ENCODE peak calls at places on chromosomes 2 and 18, in five cellular contexts. One of them, this sample, is unnamed.

GRCh38 chr2:12684471-12684936 is 32.2 kb upstream of the TRIB2 start:
- DNase-seq in transverse colon: no peak
- DNase-seq in right lobe of liver: no peak
- DNase-seq in CD8-positive, alpha-beta T cell: no peak
- DNase-seq in psoas muscle: no peak
- DNase-seq in this sample: no peak

GRCh38 chr2:34652636-34653035 is 1053.5 kb upstream of the FAM98A start:
- DNase-seq in transverse colon: no peak
- DNase-seq in right lobe of liver: no peak
- DNase-seq in CD8-positive, alpha-beta T cell: no peak
- DNase-seq in psoas muscle: no peak
- DNase-seq in this sample: no peak

GRCh38 chr2:36318547-36318946 is 37.0 kb upstream of the CRIM1 start:
- DNase-seq in transverse colon: no peak
- DNase-seq in right lobe of liver: no peak
- DNase-seq in CD8-positive, alpha-beta T cell: no peak
- DNase-seq in psoas muscle: no peak
- DNase-seq in this sample: no peak

GRCh38 chr2:197847666-197848401 is 43.4 kb downstream of the PLCL1 start:
- DNase-seq in transverse colon: no peak
- DNase-seq in right lobe of liver: no peak
- DNase-seq in CD8-positive, alpha-beta T cell: no peak
- DNase-seq in psoas muscle: no peak
- DNase-seq in this sample: no peak

GRCh38 chr18:59631583-59632181 is 65.5 kb downstream of the CCBE1 start:
- DNase-seq in transverse colon: no peak
- DNase-seq in right lobe of liver: no peak
- DNase-seq in CD8-positive, alpha-beta T cell: no peak
- DNase-seq in psoas muscle: no peak
- DNase-seq in this sample: no peak

GRCh38 chr2:196249860-196250259 is 78.5 kb upstream of the STK17B start:
- DNase-seq in transverse colon: peak; percentile 19
- DNase-seq in right lobe of liver: no peak
- DNase-seq in CD8-positive, alpha-beta T cell: no peak
- DNase-seq in psoas muscle: no peak
- DNase-seq in this sample: peak; percentile 33

GRCh38 chr2:218028189-218028495 is 25.3 kb upstream of the TNS1 start:
- DNase-seq in transverse colon: no peak
- DNase-seq in right lobe of liver: no peak
- DNase-seq in CD8-positive, alpha-beta T cell: no peak
- DNase-seq in psoas muscle: no peak
- DNase-seq in this sample: no peak

GRCh38 chr2:205590759-205591158 is 91.5 kb upstream of the NRP2 start:
- DNase-seq in transverse colon: no peak
- DNase-seq in right lobe of liver: no peak
- DNase-seq in CD8-positive, alpha-beta T cell: no peak
- DNase-seq in psoas muscle: no peak
- DNase-seq in this sample: no peak

GRCh38 chr2:191831410-191831994 is 15.4 kb downstream of the CAVIN2 start:
- DNase-seq in transverse colon: no peak
- DNase-seq in right lobe of liver: no peak
- DNase-seq in CD8-positive, alpha-beta T cell: no peak
- DNase-seq in psoas muscle: no peak
- DNase-seq in this sample: no peak

GRCh38 chr2:216139884-216140283 is 30.7 kb downstream of the XRCC5 start:
- DNase-seq in transverse colon: no peak
- DNase-seq in right lobe of liver: no peak
- DNase-seq in CD8-positive, alpha-beta T cell: peak; percentile 3
- DNase-seq in psoas muscle: no peak
- DNase-seq in this sample: no peak

GRCh38 chr2:85541262-85541661 is 2.3 kb downstream of the MAT2A start:
- DNase-seq in transverse colon: no peak
- DNase-seq in right lobe of liver: no peak
- DNase-seq in CD8-positive, alpha-beta T cell: no peak
- DNase-seq in psoas muscle: no peak
- DNase-seq in this sample: no peak

GRCh38 chr18:66728951-66729350 is 125.1 kb upstream of the CDH19 start:
- DNase-seq in transverse colon: no peak
- DNase-seq in right lobe of liver: no peak
- DNase-seq in CD8-positive, alpha-beta T cell: no peak
- DNase-seq in psoas muscle: no peak
- DNase-seq in this sample: no peak

GRCh38 chr2:168518555-168519066 is 62.5 kb downstream of the CERS6 start:
- DNase-seq in transverse colon: no peak
- DNase-seq in right lobe of liver: no peak
- DNase-seq in CD8-positive, alpha-beta T cell: no peak
- DNase-seq in psoas muscle: no peak
- DNase-seq in this sample: peak; percentile 54

GRCh38 chr2:43086451-43087221 is 139.8 kb downstream of the ZFP36L2 start:
- DNase-seq in transverse colon: peak; percentile 47
- DNase-seq in right lobe of liver: no peak
- DNase-seq in CD8-positive, alpha-beta T cell: no peak
- DNase-seq in psoas muscle: peak; percentile 88
- DNase-seq in this sample: peak; percentile 94

GRCh38 chr2:6580982-6581381 is 284.7 kb downstream of the CMPK2 start:
- DNase-seq in transverse colon: no peak
- DNase-seq in right lobe of liver: no peak
- DNase-seq in CD8-positive, alpha-beta T cell: no peak
- DNase-seq in psoas muscle: no peak
- DNase-seq in this sample: peak; percentile 93

GRCh38 chr2:140650825-140651224 is 1480.0 kb downstream of the LRP1B start:
- DNase-seq in transverse colon: no peak
- DNase-seq in right lobe of liver: no peak
- DNase-seq in CD8-positive, alpha-beta T cell: no peak
- DNase-seq in psoas muscle: no peak
- DNase-seq in this sample: no peak

GRCh38 chr18:8212893-8213805 is 396.1 kb upstream of the RAB12 start:
- DNase-seq in transverse colon: no peak
- DNase-seq in right lobe of liver: no peak
- DNase-seq in CD8-positive, alpha-beta T cell: no peak
- DNase-seq in psoas muscle: no peak
- DNase-seq in this sample: peak; percentile 70

GRCh38 chr2:45256867-45257641 is 247.8 kb upstream of the SIX2 start:
- DNase-seq in transverse colon: no peak
- DNase-seq in right lobe of liver: peak; percentile 75
- DNase-seq in CD8-positive, alpha-beta T cell: no peak
- DNase-seq in psoas muscle: no peak
- DNase-seq in this sample: no peak

GRCh38 chr2:240988571-240989271 is 9.7 kb upstream of the SNED1 start:
- DNase-seq in transverse colon: peak; percentile 5
- DNase-seq in right lobe of liver: peak; percentile 49
- DNase-seq in CD8-positive, alpha-beta T cell: no peak
- DNase-seq in psoas muscle: peak; percentile 44
- DNase-seq in this sample: no peak

GRCh38 chr2:65465124-65465523 is 32.7 kb upstream of the SPRED2 start:
- DNase-seq in transverse colon: no peak
- DNase-seq in right lobe of liver: no peak
- DNase-seq in CD8-positive, alpha-beta T cell: no peak
- DNase-seq in psoas muscle: no peak
- DNase-seq in this sample: no peak

GRCh38 chr2:13819896-13820295 is 812.6 kb upstream of the LRATD1 start:
- DNase-seq in transverse colon: no peak
- DNase-seq in right lobe of liver: no peak
- DNase-seq in CD8-positive, alpha-beta T cell: no peak
- DNase-seq in psoas muscle: no peak
- DNase-seq in this sample: no peak

GRCh38 chr2:226308981-226309380 is 490.6 kb downstream of the IRS1 start:
- DNase-seq in transverse colon: no peak
- DNase-seq in right lobe of liver: no peak
- DNase-seq in CD8-positive, alpha-beta T cell: no peak
- DNase-seq in psoas muscle: peak; percentile 45
- DNase-seq in this sample: peak; percentile 22

GRCh38 chr2:25473758-25474335 is 132.1 kb upstream of the DNMT3A start:
- DNase-seq in transverse colon: no peak
- DNase-seq in right lobe of liver: no peak
- DNase-seq in CD8-positive, alpha-beta T cell: no peak
- DNase-seq in psoas muscle: no peak
- DNase-seq in this sample: no peak

GRCh38 chr18:5673576-5673975 is 129.8 kb upstream of the EPB41L3 start:
- DNase-seq in transverse colon: no peak
- DNase-seq in right lobe of liver: no peak
- DNase-seq in CD8-positive, alpha-beta T cell: no peak
- DNase-seq in psoas muscle: no peak
- DNase-seq in this sample: no peak

GRCh38 chr2:40168032-40168431 is 283.9 kb downstream of the SLC8A1 start:
- DNase-seq in transverse colon: peak; percentile 31
- DNase-seq in right lobe of liver: no peak
- DNase-seq in CD8-positive, alpha-beta T cell: no peak
- DNase-seq in psoas muscle: no peak
- DNase-seq in this sample: no peak

GRCh38 chr2:120783371-120783791 is 47.7 kb downstream of the GLI2 start:
- DNase-seq in transverse colon: no peak
- DNase-seq in right lobe of liver: no peak
- DNase-seq in CD8-positive, alpha-beta T cell: no peak
- DNase-seq in psoas muscle: no peak
- DNase-seq in this sample: no peak

GRCh38 chr2:230441188-230441897 is 25.3 kb downstream of the SP100 start:
- DNase-seq in transverse colon: peak; percentile 55
- DNase-seq in right lobe of liver: no peak
- DNase-seq in CD8-positive, alpha-beta T cell: no peak
- DNase-seq in psoas muscle: peak; percentile 34
- DNase-seq in this sample: no peak

GRCh38 chr2:241762321-241762932 is 14.2 kb upstream of the GAL3ST2 start:
- DNase-seq in transverse colon: no peak
- DNase-seq in right lobe of liver: no peak
- DNase-seq in CD8-positive, alpha-beta T cell: no peak
- DNase-seq in psoas muscle: no peak
- DNase-seq in this sample: no peak

GRCh38 chr2:157497603-157498314 is 53.9 kb upstream of the CYTIP start:
- DNase-seq in transverse colon: no peak
- DNase-seq in right lobe of liver: no peak
- DNase-seq in CD8-positive, alpha-beta T cell: no peak
- DNase-seq in psoas muscle: no peak
- DNase-seq in this sample: no peak

GRCh38 chr2:42072349-42073118 is 24.7 kb downstream of the PKDCC start:
- DNase-seq in transverse colon: peak; percentile 86
- DNase-seq in right lobe of liver: no peak
- DNase-seq in CD8-positive, alpha-beta T cell: no peak
- DNase-seq in psoas muscle: peak; percentile 95
- DNase-seq in this sample: peak; percentile 91

GRCh38 chr2:118856330-118856977 is 9.0 kb upstream of the EN1 start:
- DNase-seq in transverse colon: no peak
- DNase-seq in right lobe of liver: no peak
- DNase-seq in CD8-positive, alpha-beta T cell: no peak
- DNase-seq in psoas muscle: no peak
- DNase-seq in this sample: no peak

GRCh38 chr2:67256892-67257291 is 140.2 kb upstream of the ETAA1 start:
- DNase-seq in transverse colon: no peak
- DNase-seq in right lobe of liver: no peak
- DNase-seq in CD8-positive, alpha-beta T cell: no peak
- DNase-seq in psoas muscle: no peak
- DNase-seq in this sample: no peak

GRCh38 chr18:12711446-12711845 is 8.6 kb downstream of the PSMG2 start:
- DNase-seq in transverse colon: no peak
- DNase-seq in right lobe of liver: no peak
- DNase-seq in CD8-positive, alpha-beta T cell: no peak
- DNase-seq in psoas muscle: no peak
- DNase-seq in this sample: no peak
- H3K36me3 ChIP-seq in transverse colon: no peaks in the 10 kb centered on the region
- H3K36me3 ChIP-seq in right lobe of liver: peaks cover 84% of the 10 kb centered on the region
- H3K36me3 ChIP-seq in CD8-positive, alpha-beta T cell: peaks cover 35% of the 10 kb centered on the region
- H3K36me3 ChIP-seq in psoas muscle: peaks cover 97% of the 10 kb centered on the region
- H3K36me3 ChIP-seq in this sample: peaks cover 49% of the 10 kb centered on the region

DNA sequence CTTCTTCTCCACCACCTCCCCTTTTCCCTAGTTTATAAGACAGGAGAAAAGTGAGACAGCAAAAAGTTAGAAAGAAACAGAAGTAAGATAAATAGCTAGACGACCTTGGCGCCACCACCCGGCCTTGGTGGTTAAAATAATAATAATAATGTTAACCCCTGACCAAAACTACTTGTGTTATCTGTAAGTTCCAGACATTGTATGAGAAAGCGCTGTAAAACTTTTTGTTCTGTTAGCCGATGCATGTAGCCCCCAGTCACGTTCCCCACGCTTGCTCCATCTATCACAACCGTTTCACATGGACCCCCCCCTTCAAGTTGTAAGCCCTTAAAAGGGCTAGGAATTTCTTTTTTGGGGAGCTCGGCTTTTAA is 1.5 kb upstream of the BUB1 start:
- DNase-seq in transverse colon: no peak
- DNase-seq in right lobe of liver: no peak
- DNase-seq in CD8-positive, alpha-beta T cell: no peak
- DNase-seq in psoas muscle: no peak
- DNase-seq in this sample: peak; percentile 11
- H3K4me3 ChIP-seq in transverse colon: no peak overlapping the region
- H3K4me3 ChIP-seq in right lobe of liver: no peak overlapping the region
- H3K4me3 ChIP-seq in CD8-positive, alpha-beta T cell: no peak overlapping the region
- H3K4me3 ChIP-seq in psoas muscle: no peak overlapping the region
- H3K4me3 ChIP-seq in this sample: no peak overlapping the region

DNA sequence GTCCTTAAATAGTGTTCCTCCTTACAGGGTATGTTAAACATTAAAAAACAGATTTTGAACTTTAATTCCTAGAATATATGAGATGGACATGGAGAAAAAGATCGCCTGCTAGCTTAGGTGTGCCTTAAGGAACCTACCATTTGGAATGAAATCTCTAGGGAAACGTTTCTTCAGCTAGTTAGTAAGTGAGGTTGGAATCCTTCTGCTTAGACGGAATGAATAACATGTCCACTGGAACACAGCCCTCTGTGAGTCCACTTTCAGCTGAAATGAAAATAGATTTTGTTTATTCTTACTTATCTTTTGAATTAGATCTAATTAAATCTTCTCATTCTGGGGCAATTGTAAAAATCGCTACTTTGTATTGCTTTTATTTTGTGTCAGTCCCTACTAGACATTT is 28.4 kb downstream of the NAB1 start:
- DNase-seq in transverse colon: no peak
- DNase-seq in right lobe of liver: no peak
- DNase-seq in CD8-positive, alpha-beta T cell: no peak
- DNase-seq in psoas muscle: no peak
- DNase-seq in this sample: no peak
- H3K36me3 ChIP-seq in transverse colon: no peaks in the 10 kb centered on the region
- H3K36me3 ChIP-seq in right lobe of liver: peaks cover 4% of the 10 kb centered on the region
- H3K36me3 ChIP-seq in CD8-positive, alpha-beta T cell: no peaks in the 10 kb centered on the region
- H3K36me3 ChIP-seq in psoas muscle: peaks cover 29% of the 10 kb centered on the region
- H3K36me3 ChIP-seq in this sample: peaks cover 3% of the 10 kb centered on the region

DNA sequence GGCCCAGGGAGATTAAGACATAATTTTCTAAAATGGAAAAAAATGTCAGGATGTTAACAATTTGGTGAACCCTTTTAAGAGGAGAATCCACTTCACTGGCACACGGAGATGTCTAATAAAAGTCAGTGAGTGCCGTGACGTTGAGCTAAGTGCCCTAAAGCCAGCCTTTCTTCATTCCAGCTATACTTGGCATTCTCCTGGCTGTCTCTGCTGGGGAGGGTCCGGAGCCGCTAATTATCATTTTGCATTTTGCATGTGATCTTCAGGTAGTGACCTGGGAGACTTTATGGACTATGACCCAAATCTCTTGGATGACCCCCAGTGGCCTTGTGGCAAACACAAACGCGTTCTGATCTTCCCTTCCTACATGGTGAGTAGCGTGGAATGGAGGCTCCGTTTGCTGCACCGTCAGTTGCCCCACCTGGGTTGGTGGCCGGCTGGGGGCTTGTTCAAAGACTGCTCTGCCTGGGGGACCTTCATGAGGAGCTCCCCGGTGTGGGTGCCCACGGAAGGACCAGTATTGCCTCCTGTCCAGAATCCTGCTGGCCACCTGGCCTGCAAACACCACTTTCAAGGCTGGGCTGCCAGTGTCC is 101.7 kb downstream of the CABLES1 start:
- DNase-seq in transverse colon: no peak
- DNase-seq in right lobe of liver: peak; percentile 64
- DNase-seq in CD8-positive, alpha-beta T cell: no peak
- DNase-seq in psoas muscle: no peak
- DNase-seq in this sample: no peak
- H3K4me3 ChIP-seq in transverse colon: no peak overlapping the region
- H3K4me3 ChIP-seq in right lobe of liver: no peak overlapping the region
- H3K4me3 ChIP-seq in CD8-positive, alpha-beta T cell: no peak overlapping the region
- H3K4me3 ChIP-seq in psoas muscle: no peak overlapping the region
- H3K4me3 ChIP-seq in this sample: no peak overlapping the region